ENCODE peak calls at places on chromosome 3, in five cellular contexts. K is AG04450, E is WTC11, B is HepG2, T is fibroblast of the aortic adventitia. D is an unnamed sample.

GRCh38 chr3:189355115-189355480 is 183.3 kb downstream of the TPRG1 start:
- DNase-seq in K (no peak), E (no peak), B (no peak), T (no peak), D (no peak)

GRCh38 chr3:81743096-81744025 is 18.1 kb downstream of the GBE1 start:
- DNase-seq in K (peak; percentile 91), E (no peak), B (no peak), T (peak; percentile 99), D (no peak)

GRCh38 chr3:98985406-98985805 is 83.9 kb upstream of the DCBLD2 start:
- DNase-seq in K (no peak), E (no peak), B (no peak), T (peak; percentile 58), D (no peak)

GRCh38 chr3:149342413-149343340 is 9.2 kb upstream of the TM4SF18 start:
- DNase-seq in K (peak; percentile 63), E (no peak), B (no peak), T (peak; percentile 67), D (no peak)

GRCh38 chr3:83729576-83729975 is 1229.2 kb upstream of the CADM2 start:
- DNase-seq in K (no peak), E (no peak), B (no peak), T (no peak), D (no peak)

GRCh38 chr3:151969026-151969658 is 95.7 kb downstream of the SUCNR1 start:
- DNase-seq in K (no peak), E (no peak), B (no peak), T (no peak), D (no peak)

GRCh38 chr3:9161811-9162210 is 87.6 kb downstream of the SRGAP3 start:
- DNase-seq in K (no peak), E (no peak), B (no peak), T (no peak), D (no peak)

GRCh38 chr3:15404767-15405166 is 22.6 kb downstream of the METTL6 start:
- DNase-seq in K (no peak), E (no peak), B (no peak), T (no peak), D (no peak)

GRCh38 chr3:191330309-191330712 is at the start of gene UTS2B:
- DNase-seq in K (peak; percentile 61), E (no peak), B (peak; percentile 16), T (peak; percentile 81), D (no peak)

GRCh38 chr3:52054689-52055511 is 1.5 kb downstream of the DUSP7 start:
- DNase-seq in K (no peak), E (peak; percentile 58), B (no peak), T (no peak), D (peak; percentile 51)

GRCh38 chr3:52051444-52051843 is 4.9 kb downstream of the DUSP7 start:
- DNase-seq in K (no peak), E (no peak), B (no peak), T (no peak), D (no peak)

GRCh38 chr3:52050571-52050970 is 5.8 kb downstream of the DUSP7 start:
- DNase-seq in K (no peak), E (no peak), B (no peak), T (no peak), D (no peak)

GRCh38 chr3:52053307-52054304 is 2.8 kb downstream of the DUSP7 start:
- DNase-seq in K (no peak), E (no peak), B (no peak), T (peak; percentile 39), D (peak; percentile 72)

GRCh38 chr3:52052831-52053306 is 3.5 kb downstream of the DUSP7 start:
- DNase-seq in K (peak; percentile 30), E (peak; percentile 77), B (peak; percentile 53), T (peak; percentile 77), D (peak; percentile 50)
- TF ChIP-seq CTCF in K (peak; percentile 51), E (no peak), B (peak; percentile 71), T (peak; percentile 59), D (no peak)

GRCh38 chr3:7546219-7546618 is 685.3 kb downstream of the GRM7 start:
- DNase-seq in K (no peak), E (no peak), B (no peak), T (peak; percentile 16), D (no peak)
- TF ChIP-seq CTCF in K (no peak), E (no peak), B (no peak), T (no peak), D (no peak)

GRCh38 chr3:53377794-53378193 is 30.5 kb upstream of the DCP1A start:
- DNase-seq in K (no peak), E (no peak), B (no peak), T (no peak), D (no peak)
- TF ChIP-seq CTCF in K (no peak), E (no peak), B (no peak), T (no peak), D (no peak)

GRCh38 chr3:188164248-188164687 is 10.3 kb downstream of the LPP start:
- DNase-seq in K (no peak), E (no peak), B (peak; percentile 40), T (no peak), D (peak; percentile 41)
- TF ChIP-seq CTCF in K (no peak), E (no peak), B (no peak), T (no peak), D (no peak)

GRCh38 chr3:193593666-193594025 is 638 bp downstream of the OPA1 start:
- DNase-seq in K (no peak), E (no peak), B (peak; percentile 7), T (peak; percentile 43), D (peak; percentile 77)

GRCh38 chr3:193590088-193590856 is 2.7 kb upstream of the OPA1 start:
- DNase-seq in K (no peak), E (no peak), B (no peak), T (peak; percentile 51), D (no peak)

GRCh38 chr3:193595939-193596487 is 3.0 kb downstream of the OPA1 start:
- DNase-seq in K (no peak), E (no peak), B (no peak), T (no peak), D (no peak)

GRCh38 chr3:193594946-193595689 is 2.1 kb downstream of the OPA1 start:
- DNase-seq in K (no peak), E (no peak), B (no peak), T (peak; percentile 17), D (no peak)

GRCh38 chr3:193592841-193593665 is at the start of gene OPA1:
- DNase-seq in K (peak; percentile 98), E (peak; percentile 99), B (peak; percentile 98), T (peak; percentile 99), D (peak; percentile 94)
- TF ChIP-seq CTCF in K (peak; percentile 39), E (no peak), B (peak; percentile 56), T (peak; percentile 28), D (no peak)

DNA sequence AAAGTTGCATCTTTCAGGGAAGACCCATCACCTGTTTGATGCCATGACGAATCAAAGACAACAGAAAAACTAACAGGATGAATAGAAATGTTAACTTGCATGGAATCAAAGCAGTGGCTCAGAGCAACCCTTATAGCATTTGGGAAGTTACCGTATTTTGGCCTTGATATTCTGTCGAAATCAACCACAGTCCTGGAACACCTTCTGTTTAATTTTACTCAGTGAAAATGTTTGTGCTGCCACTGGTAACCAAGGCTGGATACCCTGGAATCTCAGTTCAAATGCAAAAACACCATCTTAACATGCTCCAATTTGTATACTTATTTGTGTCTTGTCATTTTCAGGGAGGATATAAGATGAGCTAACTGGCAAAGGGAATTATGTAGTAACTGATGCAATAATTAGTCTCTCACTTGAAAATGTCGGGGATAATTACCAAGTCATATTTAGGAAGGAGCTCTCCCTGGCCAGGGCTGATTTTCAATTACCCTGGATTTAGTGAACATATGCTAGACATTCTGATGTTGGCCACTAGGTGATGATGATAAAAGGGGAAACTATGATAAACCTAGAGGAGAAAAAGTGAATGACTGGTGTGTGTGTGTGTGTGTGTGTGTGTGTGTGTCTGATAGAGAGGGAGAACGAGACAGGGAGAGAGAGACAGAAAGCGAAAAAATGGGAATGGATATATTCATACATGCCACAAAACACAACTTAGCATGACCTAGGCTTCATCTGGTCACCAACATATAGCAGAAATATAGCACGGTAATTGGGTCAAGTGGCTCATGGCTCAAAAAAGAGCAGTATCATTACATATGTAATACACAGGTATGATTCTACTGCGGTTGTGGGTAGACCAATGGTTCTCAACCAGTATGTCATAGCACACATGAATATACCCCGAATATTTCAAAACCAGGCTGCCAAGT is 19.0 kb upstream of the PRICKLE2 start:
- DNase-seq in K (no peak), E (no peak), B (peak; percentile 24), T (no peak), D (no peak)
- TF ChIP-seq CTCF in K (peak; percentile 50), E (no peak), B (no peak), T (peak; percentile 51), D (no peak)

DNA sequence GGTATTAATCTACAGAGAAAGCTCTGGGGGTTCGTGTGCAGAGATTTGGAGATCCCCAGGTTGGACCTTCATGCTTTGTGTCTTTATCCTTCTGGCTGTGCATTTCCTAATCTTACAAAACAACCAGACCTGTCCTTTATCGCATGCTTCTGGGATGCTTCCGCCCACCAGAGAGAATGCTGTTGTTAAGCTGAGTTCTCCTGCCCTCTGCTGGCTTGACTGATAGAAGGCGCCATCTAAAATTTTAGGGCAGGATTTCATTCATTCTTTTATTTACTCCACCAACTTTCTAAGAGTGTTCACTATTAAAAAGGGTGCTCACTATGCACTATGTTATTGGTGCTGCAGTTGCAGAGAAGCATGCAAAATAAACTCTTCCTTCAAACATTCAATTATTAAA is 8.7 kb upstream of the SST start:
- DNase-seq in K (peak; percentile 23), E (peak; percentile 68), B (peak; percentile 41), T (peak; percentile 75), D (peak; percentile 63)
- TF ChIP-seq CTCF in K (peak; percentile 84), E (no peak), B (peak; percentile 69), T (peak; percentile 76), D (no peak)

DNA sequence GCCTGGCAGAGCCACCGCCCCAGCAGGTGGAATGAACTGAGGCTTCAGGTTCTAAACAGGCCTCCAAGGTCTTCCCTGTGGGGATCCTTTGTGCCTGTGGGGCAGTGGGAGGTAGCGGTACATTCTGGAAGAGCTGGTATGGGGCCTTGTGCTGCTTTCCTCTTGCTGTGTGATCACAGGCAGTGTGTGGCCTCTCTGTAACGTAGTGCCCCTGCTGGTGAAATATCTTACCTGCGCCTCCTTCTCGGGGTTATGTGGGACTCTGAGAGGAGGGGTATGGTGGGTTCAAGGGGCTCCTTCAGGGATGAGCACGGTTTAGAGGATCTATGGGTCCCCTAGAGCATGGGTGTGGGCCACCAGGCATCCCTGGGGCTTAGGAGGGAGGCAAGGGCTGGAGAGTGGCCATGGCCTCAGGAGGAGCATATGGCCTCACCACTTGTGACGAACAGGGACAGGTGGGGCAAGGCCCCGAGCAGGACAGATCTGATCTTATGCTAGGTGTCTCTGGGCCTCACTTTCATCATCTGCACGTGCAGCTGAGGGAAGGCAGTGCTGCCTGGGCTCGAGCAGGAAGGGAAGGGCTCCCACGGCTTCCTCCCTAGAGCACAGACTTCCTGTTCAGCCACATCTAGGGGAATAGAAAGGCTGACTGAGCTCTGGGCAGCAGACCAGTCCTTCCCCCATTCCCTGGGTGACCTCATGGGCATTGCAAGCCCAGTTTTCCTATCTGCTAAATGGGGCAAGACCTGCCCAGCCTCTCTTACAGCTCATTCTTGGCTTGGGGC is 1.9 kb upstream of the ALS2CL start:
- DNase-seq in K (no peak), E (peak; percentile 69), B (no peak), T (peak; percentile 29), D (peak; percentile 62)
- TF ChIP-seq CTCF in K (peak; percentile 34), E (peak; percentile 44), B (peak; percentile 19), T (peak; percentile 2), D (peak; percentile 38)

DNA sequence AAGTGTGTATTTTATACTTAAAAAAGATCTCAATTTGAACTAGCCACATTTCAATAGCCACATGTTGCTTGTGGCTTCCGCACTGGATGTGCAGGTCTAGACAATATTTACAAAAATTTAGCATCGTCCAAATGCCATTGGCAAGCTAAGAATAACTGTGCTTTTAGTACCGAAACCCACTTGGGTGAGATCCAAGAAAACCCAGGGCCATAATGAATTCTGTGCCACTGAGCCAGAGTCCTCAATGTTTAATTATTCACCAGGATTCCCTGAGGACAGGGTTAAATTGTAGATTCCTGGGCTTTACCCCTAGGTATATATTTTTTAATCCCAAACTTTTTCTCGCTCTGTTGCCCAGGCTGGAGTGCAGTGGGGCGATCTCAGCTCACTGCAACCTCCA is 22.9 kb upstream of the PTPRG start:
- DNase-seq in K (no peak), E (no peak), B (no peak), T (no peak), D (no peak)
- TF ChIP-seq CTCF in K (no peak), E (no peak), B (no peak), T (no peak), D (no peak)